ENCODE peak calls at places on chromosome 7, in five cellular contexts. K is MM.1S, T is upper lobe of left lung, X is Peyer's patch, G is uterus. M is an unnamed sample.

GRCh38 chr7:110850239-110850638 is 240.7 kb upstream of the LRRN3 start:
- DNase-seq in T (no peak), X (no peak), G (no peak), K (no peak), M (no peak)

GRCh38 chr7:50644586-50644985 is 79.4 kb upstream of the DDC start:
- DNase-seq in X (no peak), G (no peak), T (no peak), K (no peak), M (no peak)

GRCh38 chr7:76265299-76265698 is 37.2 kb upstream of the HSPB1 start:
- DNase-seq in T (no peak), G (no peak), X (no peak), K (no peak), M (no peak)

GRCh38 chr7:132837529-132837928 is 244.4 kb downstream of the CHCHD3 start:
- DNase-seq in X (no peak), T (no peak), G (no peak), K (no peak), M (no peak)

GRCh38 chr7:140656548-140657515 is 15.9 kb upstream of the ADCK2 start:
- DNase-seq in G (peak; percentile 54), K (peak; percentile 35), T (peak; percentile 89), X (no peak), M (no peak)

GRCh38 chr7:37826825-37827224 is 21.6 kb upstream of the NME8 start:
- DNase-seq in K (peak; percentile 33), X (no peak), T (no peak), G (no peak), M (no peak)

GRCh38 chr7:111092406-111093160 is 1.7 kb downstream of the LRRN3 start:
- DNase-seq in G (no peak), X (no peak), K (peak; percentile 82), T (no peak), M (no peak)

GRCh38 chr7:158357898-158358821 is 229.5 kb downstream of the PTPRN2 start:
- DNase-seq in G (peak; percentile 1), T (peak; percentile 17), X (no peak), K (no peak), M (no peak)

GRCh38 chr7:11427686-11428273 is 404.2 kb downstream of the THSD7A start:
- DNase-seq in T (no peak), G (no peak), K (peak; percentile 57), X (no peak), M (no peak)

GRCh38 chr7:70856889-70857511 is 274.9 kb upstream of the GALNT17 start:
- DNase-seq in X (peak; percentile 78), K (peak; percentile 43), G (peak; percentile 57), T (peak; percentile 49), M (peak; percentile 75)

GRCh38 chr7:112449353-112449752 is 907 bp upstream of the IFRD1 start:
- DNase-seq in T (peak; percentile 68), X (no peak), G (no peak), K (no peak), M (peak; percentile 53)

GRCh38 chr7:155761162-155761561 is 51.1 kb downstream of the SHH start:
- DNase-seq in X (no peak), T (no peak), K (no peak), G (no peak), M (no peak)

GRCh38 chr7:128100949-128101713 is 69.9 kb upstream of the LRRC4 start:
- DNase-seq in X (no peak), K (no peak), G (no peak), T (no peak), M (no peak)

GRCh38 chr7:25850730-25851129 is 301.3 kb upstream of the NFE2L3 start:
- DNase-seq in T (no peak), G (no peak), K (no peak), X (no peak), M (no peak)
- H3K27ac ChIP-seq in T (peak overlapping the region; percentile 77), G (peak overlapping the region; percentile 97), K (no peak overlapping the region), X (peak overlapping the region; percentile 87), M (no peak overlapping the region)

GRCh38 chr7:137760111-137760510 is 86.7 kb downstream of the DGKI start:
- DNase-seq in X (no peak), K (no peak), G (no peak), T (no peak), M (no peak)
- H3K27ac ChIP-seq in X (no peak overlapping the region), K (no peak overlapping the region), G (no peak overlapping the region), T (no peak overlapping the region), M (peak overlapping the region; percentile 2)

GRCh38 chr7:1538544-1539345 is 8.2 kb downstream of the MAFK start:
- DNase-seq in T (no peak), G (no peak), X (no peak), K (no peak), M (no peak)
- H3K27ac ChIP-seq in T (peak overlapping the region; percentile 98), G (peak overlapping the region; percentile 96), X (peak overlapping the region; percentile 98), K (no peak overlapping the region), M (peak overlapping the region; percentile 44)

DNA sequence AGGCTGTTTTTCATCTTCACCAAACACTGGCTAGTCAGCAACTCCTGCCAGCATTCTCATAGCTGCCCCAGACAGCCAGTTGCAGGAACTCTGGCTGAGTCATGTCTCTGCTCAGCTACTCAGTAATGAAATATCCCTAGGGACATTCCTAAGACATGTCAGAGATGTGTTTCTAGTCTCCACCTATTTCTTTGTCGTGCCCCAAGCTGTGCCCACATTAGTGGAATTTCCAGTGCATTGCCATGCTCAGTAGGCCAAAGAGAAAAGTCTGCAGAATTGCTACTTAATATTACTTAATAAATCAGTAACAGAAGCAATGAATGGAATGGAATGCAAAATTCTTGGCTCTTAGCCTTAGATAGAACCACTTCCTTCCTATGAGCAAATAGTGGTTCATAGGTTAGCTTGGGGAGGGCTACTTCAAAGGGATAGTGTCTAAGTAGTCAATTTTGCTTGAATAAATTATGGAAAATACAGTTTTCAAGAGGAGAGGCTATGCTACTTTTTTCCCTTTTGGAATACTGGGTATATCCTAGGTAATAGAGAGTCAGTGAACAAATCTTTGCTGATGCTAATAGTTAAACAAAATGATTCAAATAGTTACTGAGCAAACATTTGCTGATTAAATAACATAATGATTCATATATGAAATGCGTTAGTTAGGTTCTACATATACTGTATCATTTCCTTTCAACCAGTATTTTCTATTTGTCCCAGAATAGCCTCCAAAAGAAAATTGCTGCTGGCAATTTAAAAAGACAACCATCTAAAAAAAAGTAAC is 23.6 kb upstream of the SEMA3C start:
- DNase-seq in K (peak; percentile 56), X (no peak), T (peak; percentile 64), G (peak; percentile 34), M (no peak)
- H3K27ac ChIP-seq in K (no peak overlapping the region), X (peak overlapping the region; percentile 42), T (peak overlapping the region; percentile 4), G (no peak overlapping the region), M (no peak overlapping the region)

DNA sequence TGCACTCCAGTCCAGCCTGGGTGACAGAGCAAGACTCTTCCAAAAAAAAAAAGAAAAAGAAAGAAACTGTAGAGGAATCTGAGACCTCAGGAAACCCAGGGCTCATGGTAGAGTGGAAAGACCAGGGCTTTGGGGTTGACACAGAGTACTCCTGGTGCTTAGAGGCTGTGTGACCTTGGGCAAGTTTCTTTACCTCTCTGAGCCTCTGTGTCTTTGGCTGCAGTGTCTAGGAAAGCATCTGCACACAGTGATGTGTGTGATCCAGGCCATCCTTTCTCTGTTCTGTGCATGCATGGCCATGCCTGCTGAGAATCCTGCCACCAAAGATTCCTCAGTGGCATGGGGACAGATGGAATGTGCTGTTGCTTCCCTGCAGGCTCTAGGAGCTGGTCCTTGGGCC is 71.7 kb upstream of the GTF2I start:
- DNase-seq in K (no peak), G (no peak), X (no peak), T (no peak), M (no peak)
- H3K27ac ChIP-seq in K (no peak overlapping the region), G (peak overlapping the region; percentile 66), X (no peak overlapping the region), T (no peak overlapping the region), M (no peak overlapping the region)

DNA sequence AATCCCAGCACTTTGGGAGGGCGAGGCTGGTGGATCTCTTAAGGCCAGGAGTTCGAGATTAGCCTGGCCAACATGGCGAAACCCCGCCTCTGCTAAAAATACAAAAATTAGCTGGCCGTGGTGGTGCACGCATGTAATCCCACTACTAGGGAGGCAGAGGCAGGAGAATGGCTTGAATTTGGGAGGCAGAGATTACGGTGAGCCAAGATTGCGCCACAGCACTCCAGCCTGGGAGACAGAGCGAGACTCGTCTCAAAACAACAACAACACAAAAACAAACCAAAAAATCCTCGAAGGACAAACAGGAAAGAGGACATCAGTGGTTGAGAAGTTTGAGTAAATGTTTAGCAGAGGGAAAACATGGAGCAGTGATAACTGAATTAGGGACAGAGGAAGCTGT is 52.3 kb upstream of the FAM3C start:
- DNase-seq in G (no peak), X (no peak), T (no peak), K (no peak), M (no peak)
- H3K27ac ChIP-seq in G (peak overlapping the region; percentile 49), X (no peak overlapping the region), T (peak overlapping the region; percentile 49), K (no peak overlapping the region), M (no peak overlapping the region)

GRCh38 chr7:94394399-94395140 is at the start of gene COL1A2:
- DNase-seq in T (peak; percentile 32), G (peak; percentile 89), X (peak; percentile 64), K (no peak), M (no peak)
- H3K27ac ChIP-seq in T (peak within 1 kb of the TSS; percentile 83), G (peak within 1 kb of the TSS; percentile 90), X (peak within 1 kb of the TSS; percentile 91), K (no peak within 1 kb of the TSS), M (peak within 1 kb of the TSS; percentile 52)

GRCh38 chr7:16604054-16604453 is 41.5 kb downstream of the ANKMY2 start:
- DNase-seq in T (no peak), K (no peak), G (no peak), X (no peak), M (no peak)

GRCh38 chr7:16599860-16600259 is 45.7 kb downstream of the ANKMY2 start:
- DNase-seq in G (no peak), X (no peak), T (no peak), K (no peak), M (no peak)

GRCh38 chr7:16598015-16598414 is 47.5 kb downstream of the ANKMY2 start:
- DNase-seq in X (no peak), T (no peak), G (no peak), K (no peak), M (no peak)

GRCh38 chr7:16606704-16607103 is 38.9 kb downstream of the ANKMY2 start:
- DNase-seq in G (no peak), T (no peak), X (no peak), K (no peak), M (no peak)

DNA sequence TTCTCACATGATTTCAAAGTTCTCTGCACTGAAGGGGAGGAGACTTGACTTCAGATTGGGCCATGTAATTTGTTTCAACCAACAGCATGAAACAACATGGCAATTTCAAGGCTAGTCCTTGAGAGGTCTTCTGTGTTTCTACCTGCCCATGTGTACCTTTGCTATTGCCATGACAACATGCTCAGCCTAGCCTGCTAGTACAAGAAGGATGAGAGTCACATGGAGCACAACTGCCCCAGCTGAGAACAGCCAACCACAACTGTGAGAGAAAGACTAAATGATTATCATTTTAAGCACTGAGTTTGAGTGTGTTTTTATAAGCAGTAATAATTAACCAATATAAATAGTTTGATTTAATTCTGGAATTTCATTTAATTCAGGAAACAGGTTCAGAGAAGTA is 41.9 kb downstream of the ANKMY2 start:
- DNase-seq in G (no peak), X (no peak), K (no peak), T (no peak), M (no peak)
- H3K27ac ChIP-seq in G (no peak overlapping the region), X (no peak overlapping the region), K (no peak overlapping the region), T (no peak overlapping the region), M (no peak overlapping the region)

GRCh38 chr7:12716722-12717121 is 29.3 kb downstream of the ARL4A start:
- DNase-seq in T (no peak), X (no peak), G (no peak), K (no peak), M (no peak)

GRCh38 chr7:12713625-12714435 is 26.4 kb downstream of the ARL4A start:
- DNase-seq in T (no peak), X (no peak), K (no peak), G (no peak), M (no peak)

GRCh38 chr7:12715372-12716133 is 28.1 kb downstream of the ARL4A start:
- DNase-seq in X (peak; percentile 73), T (peak; percentile 83), K (no peak), G (peak; percentile 61), M (no peak)

GRCh38 chr7:12714436-12714737 is 27.0 kb downstream of the ARL4A start:
- DNase-seq in X (no peak), T (no peak), K (no peak), G (no peak), M (no peak)

GRCh38 chr7:12716134-12716667 is 28.8 kb downstream of the ARL4A start:
- DNase-seq in X (no peak), G (no peak), K (no peak), T (no peak), M (no peak)
- H3K27ac ChIP-seq in X (peak overlapping the region; percentile 82), G (peak overlapping the region; percentile 58), K (no peak overlapping the region), T (peak overlapping the region; percentile 73), M (no peak overlapping the region)